ENCODE peak calls at places on chromosome 4, in six cellular contexts. Z is coronary artery, Y is mesothelial cell of epicardium, T is nephron progenitor cell, C is stomach, E is fibroblast of the aortic adventitia. F is an unnamed sample.

GRCh38 chr4:127069675-127070074 is 563.1 kb upstream of the INTU start:
- DNase-seq in E (no peak), C (no peak), Y (no peak), Z (no peak), T (no peak), F (no peak)

GRCh38 chr4:12409507-12410190 is 981.0 kb upstream of the HS3ST1 start:
- DNase-seq in E (peak; percentile 80), Y (no peak), Z (no peak), T (no peak), C (no peak), F (no peak)

GRCh38 chr4:82043081-82043808 is 330.5 kb downstream of the HNRNPD start:
- DNase-seq in Y (no peak), Z (no peak), E (no peak), C (peak; percentile 46), T (peak; percentile 11), F (no peak)

GRCh38 chr4:88104902-88105610 is 53.4 kb downstream of the ABCG2 start:
- DNase-seq in C (no peak), Y (no peak), T (no peak), E (peak; percentile 66), Z (no peak), F (no peak)

GRCh38 chr4:78756721-78757120 is 19.4 kb upstream of the BMP2K start:
- DNase-seq in T (no peak), Z (no peak), C (no peak), E (no peak), Y (no peak), F (no peak)

GRCh38 chr4:119041951-119042560 is 93.6 kb upstream of the MYOZ2 start:
- DNase-seq in Z (no peak), T (peak; percentile 47), C (peak; percentile 60), E (peak; percentile 88), Y (no peak), F (peak; percentile 71)

GRCh38 chr4:138864961-138865720 is 150.4 kb upstream of the NOCT start:
- DNase-seq in E (no peak), Z (no peak), T (no peak), C (peak; percentile 29), Y (no peak), F (no peak)

GRCh38 chr4:1722551-1723071 is 1.3 kb downstream of the TACC3 start:
- DNase-seq in C (no peak), T (no peak), Y (no peak), E (no peak), Z (no peak), F (no peak)

GRCh38 chr4:71195932-71196331 is 142.9 kb upstream of the SLC4A4 start:
- DNase-seq in C (no peak), E (peak; percentile 59), Z (no peak), Y (no peak), T (no peak), F (no peak)

GRCh38 chr4:165101641-165102040 is 11.0 kb downstream of the TMEM192 start:
- DNase-seq in Y (no peak), T (no peak), C (no peak), E (no peak), Z (no peak), F (no peak)

GRCh38 chr4:11393551-11393950 is 35.1 kb downstream of the HS3ST1 start:
- DNase-seq in Y (no peak), E (no peak), C (no peak), Z (no peak), T (no peak), F (no peak)

GRCh38 chr4:38615847-38616246 is 48.2 kb upstream of the KLF3 start:
- DNase-seq in T (no peak), E (no peak), Y (no peak), C (peak; percentile 39), Z (no peak), F (no peak)

GRCh38 chr4:176191974-176192373 is 3.4 kb downstream of the SPATA4 start:
- DNase-seq in E (peak; percentile 32), Z (no peak), Y (no peak), C (no peak), T (no peak), F (no peak)

GRCh38 chr4:56320293-56320692 is 67.0 kb downstream of the AASDH start:
- DNase-seq in C (no peak), E (no peak), Y (no peak), Z (no peak), T (no peak), F (no peak)

GRCh38 chr4:84529169-84529751 is 30.2 kb upstream of the NKX6-1 start:
- DNase-seq in C (no peak), Y (no peak), Z (no peak), E (peak; percentile 44), T (peak; percentile 9), F (no peak)

DNA sequence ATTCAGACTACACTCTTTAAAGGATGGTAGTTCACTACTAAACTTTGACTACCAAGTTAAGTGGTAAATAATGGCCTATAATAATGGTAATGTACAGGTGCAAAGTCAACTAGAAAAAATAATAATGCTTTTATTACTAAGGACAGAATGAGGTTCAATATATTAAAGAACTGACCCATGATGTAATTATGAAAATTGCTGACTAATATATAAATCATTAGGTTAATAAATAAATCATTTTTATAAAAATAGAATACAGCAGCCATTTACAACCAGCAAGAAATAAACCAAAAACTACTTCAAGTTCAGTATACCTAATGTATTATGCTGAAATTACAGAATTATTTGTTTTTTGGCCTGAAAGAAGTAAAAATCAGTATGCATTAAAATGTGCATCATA is 577.2 kb downstream of the PPARGC1A start:
- DNase-seq in T (no peak), C (no peak), Y (no peak), Z (no peak), E (no peak), F (no peak)
- TF ChIP-seq CTCF in T (no peak), C (no peak), Y (no peak), Z (no peak), E (no peak), F (no peak)

GRCh38 chr4:20249333-20249732 is 2.4 kb upstream of the SLIT2 start:
- DNase-seq in T (no peak), C (no peak), Y (no peak), E (peak; percentile 83), Z (no peak), F (no peak)
- TF ChIP-seq CTCF in T (peak; percentile 37), C (no peak), Y (no peak), E (peak; percentile 83), Z (no peak), F (no peak)

DNA sequence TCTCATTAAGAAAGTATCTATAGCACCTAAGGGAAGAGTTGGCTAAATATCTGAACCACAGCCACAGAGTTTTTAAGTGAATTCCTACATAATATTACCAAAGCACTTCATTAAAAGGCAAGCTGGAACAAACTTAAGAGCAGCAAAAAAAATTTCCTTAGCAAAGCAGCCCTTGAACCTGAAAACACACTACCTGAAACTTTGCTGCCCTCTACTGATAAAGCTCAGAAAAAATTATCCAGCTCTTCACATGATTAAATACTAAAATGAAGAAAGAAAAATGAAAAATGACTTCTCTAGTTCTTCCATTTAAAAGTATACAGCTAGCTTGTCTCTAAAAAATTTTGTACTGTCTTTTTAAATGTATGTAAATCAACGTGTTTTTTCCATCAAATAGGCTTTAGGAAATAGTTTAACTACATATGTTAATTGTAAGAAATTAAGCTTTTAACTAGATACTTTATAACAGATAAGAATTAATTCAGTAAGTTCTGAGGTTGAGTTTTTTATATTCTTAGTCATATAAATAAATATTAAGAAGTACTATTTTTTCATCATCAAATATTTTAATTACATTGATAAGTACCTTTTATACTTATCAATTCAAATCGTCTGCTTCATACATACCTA is 156.1 kb downstream of the STPG2 start:
- DNase-seq in Y (no peak), Z (no peak), E (peak; percentile 17), C (no peak), T (no peak), F (no peak)
- TF ChIP-seq CTCF in Y (peak; percentile 55), Z (no peak), E (peak; percentile 34), C (no peak), T (peak; percentile 61), F (peak; percentile 33)

GRCh38 chr4:25377572-25377882 is 464 bp downstream of the ANAPC4 start:
- DNase-seq in Y (no peak), T (no peak), C (no peak), E (peak; percentile 16), Z (no peak), F (no peak)

GRCh38 chr4:25379591-25379990 is 2.5 kb downstream of the ANAPC4 start:
- DNase-seq in E (no peak), Y (no peak), C (no peak), Z (no peak), T (no peak), F (no peak)

GRCh38 chr4:25378130-25378743 is 1.2 kb downstream of the ANAPC4 start:
- DNase-seq in C (no peak), T (no peak), Y (no peak), E (no peak), Z (no peak), F (no peak)

DNA sequence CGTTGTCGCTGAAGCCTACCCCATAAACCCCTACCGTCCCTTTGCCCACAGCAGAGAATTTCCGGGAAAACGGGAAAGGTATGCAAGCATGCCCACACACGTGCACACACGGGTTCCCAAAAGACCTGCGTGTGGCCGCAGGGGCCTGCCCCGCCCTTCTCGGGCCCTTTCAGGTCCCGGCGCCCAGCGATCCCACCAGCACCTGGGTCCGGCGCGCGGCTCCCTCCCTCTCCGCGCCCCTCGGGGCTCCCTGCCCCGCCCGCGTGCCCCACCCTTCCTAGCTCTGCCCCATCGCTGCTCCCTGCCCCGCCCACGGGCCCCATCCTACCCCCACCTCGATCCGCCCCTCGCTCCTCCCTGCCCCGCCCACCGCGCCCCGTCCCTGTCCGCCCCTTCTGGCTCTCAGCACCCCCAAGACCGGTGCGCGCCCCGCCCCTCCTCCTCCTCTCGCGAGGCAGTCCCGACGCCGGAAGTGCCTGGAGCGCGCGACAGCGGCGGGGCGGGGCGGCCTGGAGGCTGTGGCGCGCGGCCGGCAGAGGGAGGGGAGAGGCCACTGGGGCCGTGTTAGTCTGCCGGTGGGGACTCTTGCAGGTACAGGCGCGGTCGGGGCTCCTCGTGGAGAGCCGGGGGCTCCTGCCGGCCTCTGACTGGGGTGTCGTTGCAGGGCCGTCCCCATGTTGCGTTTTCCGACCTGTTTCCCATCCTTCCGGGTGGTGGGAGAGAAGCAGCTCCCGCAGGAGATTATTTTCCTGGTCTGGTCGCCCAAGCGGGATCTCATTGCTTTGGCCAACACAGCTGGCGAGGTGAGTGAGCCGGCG is at the start of gene ANAPC4:
- DNase-seq in Y (peak; percentile 90), C (peak; percentile 96), T (peak; percentile 96), Z (peak; percentile 94), E (peak; percentile 84), F (peak; percentile 98)
- TF ChIP-seq CTCF in Y (no peak), C (no peak), T (no peak), Z (no peak), E (no peak), F (no peak)

GRCh38 chr4:23455482-23455881 is 434.4 kb downstream of the PPARGC1A start:
- DNase-seq in Y (no peak), E (no peak), T (peak; percentile 6), Z (no peak), C (no peak), F (no peak)
- TF ChIP-seq CTCF in Y (no peak), E (no peak), T (no peak), Z (no peak), C (no peak), F (no peak)

GRCh38 chr4:8051644-8052043 is 107.0 kb downstream of the ABLIM2 start:
- DNase-seq in E (no peak), C (no peak), Z (no peak), T (no peak), Y (no peak), F (no peak)
- TF ChIP-seq CTCF in E (no peak), C (no peak), Z (no peak), T (no peak), Y (no peak), F (no peak)